ENCODE peak calls at places on chromosomes 11 and 22, in ten cellular contexts. C is tibial artery; T is psoas muscle; K is A549; H is transverse colon; E is neural progenitor cell; D is CD8-positive, alpha-beta T cell; V is tibial nerve; Q is heart left ventricle; W is mesendoderm. M is an unnamed sample. For H3K4me1, the result is how much of the 10 kb centered on the place peaks cover.

GRCh38 chr11:65802841-65803240 is 16.0 kb downstream of the OVOL1 start:
- DNase-seq in C (no peak), T (peak), K (no peak), H (no peak), E (no peak), D (no peak), V (no peak), Q (peak), W (no peak), M (no peak)

GRCh38 chr11:4891996-4892640 is 10.4 kb downstream of the OR51T1 start:
- DNase-seq in C (no peak), T (no peak), K (no peak), H (no peak), E (no peak), D (no peak), V (no peak), Q (no peak), W (peak), M (no peak)

GRCh38 chr11:26963764-26964163 is 30.1 kb upstream of the FIBIN start:
- DNase-seq in C (no peak), T (no peak), K (no peak), H (no peak), E (no peak), D (no peak), V (no peak), Q (no peak), W (no peak), M (no peak)

GRCh38 chr11:23585700-23586099 is 725.4 kb upstream of the CCDC179 start:
- DNase-seq in C (no peak), T (no peak), K (no peak), H (no peak), E (no peak), D (no peak), V (no peak), Q (no peak), W (no peak), M (peak)

GRCh38 chr11:2325123-2325522 is 23.3 kb downstream of the TSPAN32 start:
- DNase-seq in C (no peak), T (no peak), K (no peak), H (no peak), E (no peak), D (no peak), V (no peak), Q (no peak), W (no peak), M (no peak)

GRCh38 chr11:37616291-37616690 is 1018.3 kb upstream of the RAG2 start:
- DNase-seq in C (no peak), T (no peak), K (no peak), H (no peak), E (no peak), D (no peak), V (no peak), Q (no peak), W (no peak), M (no peak)

GRCh38 chr11:64444838-64445441 is 86.0 kb downstream of the RPS6KA4 start:
- DNase-seq in C (no peak), T (no peak), K (peak), H (no peak), E (no peak), D (no peak), V (no peak), Q (no peak), W (peak), M (peak)

GRCh38 chr22:36977401-36977861 is 41.8 kb downstream of the TST start:
- DNase-seq in C (no peak), T (peak), K (peak), H (peak), E (peak), D (peak), V (peak), Q (peak), W (peak), M (peak)

GRCh38 chr11:33735426-33736147 is 636 bp downstream of the CD59 start:
- DNase-seq in C (peak), T (peak), K (peak), H (peak), E (peak), D (peak), V (peak), Q (peak), W (peak), M (peak)

GRCh38 chr22:19571207-19571795 is 47.1 kb upstream of the CLDN5 start:
- DNase-seq in C (no peak), T (no peak), K (no peak), H (no peak), E (no peak), D (no peak), V (no peak), Q (no peak), W (no peak), M (no peak)

GRCh38 chr11:46554205-46555162 is 39.3 kb downstream of the AMBRA1 start:
- DNase-seq in C (no peak), T (no peak), K (peak), H (no peak), E (peak), D (no peak), V (peak), Q (no peak), W (peak), M (no peak)

GRCh38 chr11:46112961-46113617 is 8.2 kb downstream of the PHF21A start:
- DNase-seq in C (no peak), T (no peak), K (peak), H (no peak), E (peak), D (peak), V (peak), Q (no peak), W (peak), M (peak)

GRCh38 chr11:641806-642370 is 4.8 kb downstream of the DRD4 start:
- DNase-seq in C (no peak), T (no peak), K (no peak), H (no peak), E (no peak), D (no peak), V (no peak), Q (no peak), W (no peak), M (no peak)

GRCh38 chr22:20663941-20664593 is 109.8 kb upstream of the SERPIND1 start:
- DNase-seq in C (no peak), T (no peak), K (no peak), H (no peak), E (no peak), D (no peak), V (no peak), Q (no peak), W (no peak), M (no peak)

GRCh38 chr11:46330887-46331652 is 16.2 kb upstream of the DGKZ start:
- DNase-seq in C (no peak), T (no peak), K (no peak), H (no peak), E (no peak), D (peak), V (no peak), Q (no peak), W (no peak), M (no peak)

GRCh38 chr11:133343951-133344350 is 188.3 kb downstream of the OPCML start:
- DNase-seq in C (no peak), T (no peak), K (no peak), H (no peak), E (no peak), D (no peak), V (no peak), Q (no peak), W (peak), M (no peak)

GRCh38 chr11:44681698-44682097 is 45.1 kb upstream of the TSPAN18 start:
- DNase-seq in C (no peak), T (no peak), K (no peak), H (no peak), E (no peak), D (no peak), V (no peak), Q (no peak), W (no peak), M (no peak)

GRCh38 chr11:128714881-128715280 is 21.0 kb downstream of the FLI1 start:
- DNase-seq in C (no peak), T (no peak), K (no peak), H (no peak), E (no peak), D (no peak), V (no peak), Q (no peak), W (no peak), M (no peak)
- H3K4me1 ChIP-seq in C (under half), T (under half), K (under half), H (half or more), E (under half), D (half or more), V (under half), Q (half or more), W (under half), M (under half)

GRCh38 chr11:73310076-73310475 is 2.0 kb downstream of the ARHGEF17 start:
- DNase-seq in C (no peak), T (peak), K (no peak), H (no peak), E (no peak), D (no peak), V (no peak), Q (no peak), W (no peak), M (no peak)

GRCh38 chr11:73312806-73313403 is 4.8 kb downstream of the ARHGEF17 start:
- DNase-seq in C (no peak), T (peak), K (no peak), H (no peak), E (no peak), D (no peak), V (no peak), Q (no peak), W (no peak), M (no peak)

GRCh38 chr11:73310661-73311393 is 2.8 kb downstream of the ARHGEF17 start:
- DNase-seq in C (no peak), T (peak), K (no peak), H (no peak), E (no peak), D (no peak), V (no peak), Q (no peak), W (no peak), M (no peak)

GRCh38 chr11:73312036-73312435 is 4.0 kb downstream of the ARHGEF17 start:
- DNase-seq in C (no peak), T (peak), K (no peak), H (no peak), E (no peak), D (no peak), V (no peak), Q (no peak), W (no peak), M (no peak)

GRCh38 chr11:73311394-73311869 is 3.4 kb downstream of the ARHGEF17 start:
- DNase-seq in C (peak), T (peak), K (no peak), H (no peak), E (no peak), D (no peak), V (no peak), Q (no peak), W (no peak), M (no peak)
- H3K4me1 ChIP-seq in C (half or more), T (under half), K (under half), H (half or more), E (half or more), D (under half), V (half or more), Q (half or more), W (under half), M (under half)

DNA sequence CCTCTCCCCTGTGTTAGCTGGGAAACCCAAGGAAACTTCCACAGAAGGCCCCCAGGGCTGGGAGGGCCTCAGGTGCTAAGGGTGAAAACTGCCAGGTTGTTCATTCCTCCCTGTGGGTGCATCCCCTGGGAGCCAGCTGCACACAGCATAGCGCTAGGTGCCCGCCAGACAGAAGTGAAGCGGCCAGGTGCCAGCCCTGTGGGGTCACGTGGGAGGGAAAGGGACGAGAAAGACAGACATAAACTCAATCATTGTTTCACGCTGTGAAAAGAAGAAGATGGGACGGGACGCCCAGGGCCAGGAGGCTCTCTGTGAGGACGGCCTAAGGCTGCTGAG is 31.6 kb upstream of the HMOX1 start:
- DNase-seq in C (no peak), T (no peak), K (no peak), H (no peak), E (no peak), D (no peak), V (no peak), Q (peak), W (no peak), M (no peak)
- H3K4me1 ChIP-seq in C (under half), T (under half), K (under half), H (under half), E (under half), D (under half), V (under half), Q (under half), W (under half), M (under half)

GRCh38 chr22:41498322-41498721 is 29.4 kb downstream of the ACO2 start:
- DNase-seq in C (no peak), T (peak), K (no peak), H (no peak), E (no peak), D (no peak), V (no peak), Q (no peak), W (no peak), M (no peak)
- H3K4me1 ChIP-seq in C (under half), T (under half), K (under half), H (under half), E (under half), D (under half), V (under half), Q (under half), W (under half), M (under half)